ENCODE peak calls at places on chromosomes 2 and 18, in six cellular contexts. One of them, this sample, is unnamed.
A peak's percentile ranks its signal among the peaks of the same experiment; 100 is the strongest.

GRCh38 chr2:204473224-204473623 is 72.1 kb upstream of the PARD3B start:
- DNase-seq in heart left ventricle: no peak
- DNase-seq in HepG2: no peak
- DNase-seq in GM23338: no peak
- DNase-seq in SK-N-SH: no peak
- DNase-seq in left ventricle myocardium inferior: no peak
- DNase-seq in this sample: no peak

GRCh38 chr2:24947758-24948157 is 24.0 kb downstream of the DNAJC27 start:
- DNase-seq in heart left ventricle: no peak
- DNase-seq in HepG2: no peak
- DNase-seq in GM23338: no peak
- DNase-seq in SK-N-SH: no peak
- DNase-seq in left ventricle myocardium inferior: no peak
- DNase-seq in this sample: no peak

GRCh38 chr2:121076885-121077549 is 208.0 kb downstream of the TFCP2L1 start:
- DNase-seq in heart left ventricle: peak; percentile 62
- DNase-seq in HepG2: peak; percentile 52
- DNase-seq in GM23338: peak; percentile 95
- DNase-seq in SK-N-SH: peak; percentile 67
- DNase-seq in left ventricle myocardium inferior: peak; percentile 64
- DNase-seq in this sample: no peak

GRCh38 chr18:9743200-9744016 is 35.3 kb downstream of the RAB31 start:
- DNase-seq in heart left ventricle: peak; percentile 42
- DNase-seq in HepG2: peak; percentile 54
- DNase-seq in GM23338: peak; percentile 32
- DNase-seq in SK-N-SH: no peak
- DNase-seq in left ventricle myocardium inferior: no peak
- DNase-seq in this sample: peak; percentile 79

GRCh38 chr2:74010087-74010541 is 25.4 kb downstream of the TET3 start:
- DNase-seq in heart left ventricle: peak; percentile 59
- DNase-seq in HepG2: no peak
- DNase-seq in GM23338: no peak
- DNase-seq in SK-N-SH: peak; percentile 59
- DNase-seq in left ventricle myocardium inferior: no peak
- DNase-seq in this sample: peak; percentile 63

GRCh38 chr2:45009928-45010705 is 865 bp upstream of the SIX2 start:
- DNase-seq in heart left ventricle: peak; percentile 81
- DNase-seq in HepG2: no peak
- DNase-seq in GM23338: peak; percentile 84
- DNase-seq in SK-N-SH: peak; percentile 85
- DNase-seq in left ventricle myocardium inferior: peak; percentile 84
- DNase-seq in this sample: peak; percentile 90

GRCh38 chr2:117232305-117232704 is 582.2 kb upstream of the DDX18 start:
- DNase-seq in heart left ventricle: no peak
- DNase-seq in HepG2: no peak
- DNase-seq in GM23338: no peak
- DNase-seq in SK-N-SH: no peak
- DNase-seq in left ventricle myocardium inferior: no peak
- DNase-seq in this sample: no peak

GRCh38 chr2:12057436-12058166 is 311.2 kb downstream of the LPIN1 start:
- DNase-seq in heart left ventricle: no peak
- DNase-seq in HepG2: no peak
- DNase-seq in GM23338: no peak
- DNase-seq in SK-N-SH: no peak
- DNase-seq in left ventricle myocardium inferior: peak; percentile 22
- DNase-seq in this sample: peak; percentile 16

GRCh38 chr2:172884336-172884735 is 148.7 kb downstream of the RAPGEF4 start:
- DNase-seq in heart left ventricle: no peak
- DNase-seq in HepG2: no peak
- DNase-seq in GM23338: no peak
- DNase-seq in SK-N-SH: no peak
- DNase-seq in left ventricle myocardium inferior: no peak
- DNase-seq in this sample: no peak

GRCh38 chr2:3728104-3729054 is 25.0 kb downstream of the DCDC2C start:
- DNase-seq in heart left ventricle: no peak
- DNase-seq in HepG2: peak; percentile 44
- DNase-seq in GM23338: peak; percentile 80
- DNase-seq in SK-N-SH: peak; percentile 77
- DNase-seq in left ventricle myocardium inferior: no peak
- DNase-seq in this sample: no peak

GRCh38 chr2:10777842-10778723 is 34.5 kb downstream of the PDIA6 start:
- DNase-seq in heart left ventricle: no peak
- DNase-seq in HepG2: no peak
- DNase-seq in GM23338: no peak
- DNase-seq in SK-N-SH: peak; percentile 35
- DNase-seq in left ventricle myocardium inferior: no peak
- DNase-seq in this sample: no peak

GRCh38 chr2:134276381-134277172 is 22.7 kb downstream of the MGAT5 start:
- DNase-seq in heart left ventricle: no peak
- DNase-seq in HepG2: no peak
- DNase-seq in GM23338: no peak
- DNase-seq in SK-N-SH: no peak
- DNase-seq in left ventricle myocardium inferior: no peak
- DNase-seq in this sample: no peak

GRCh38 chr2:202687276-202687675 is 52.5 kb downstream of the FAM117B start:
- DNase-seq in heart left ventricle: no peak
- DNase-seq in HepG2: peak; percentile 71
- DNase-seq in GM23338: no peak
- DNase-seq in SK-N-SH: no peak
- DNase-seq in left ventricle myocardium inferior: no peak
- DNase-seq in this sample: no peak

GRCh38 chr2:25305809-25306208 is 35.9 kb downstream of the DNMT3A start:
- DNase-seq in heart left ventricle: peak; percentile 41
- DNase-seq in HepG2: no peak
- DNase-seq in GM23338: no peak
- DNase-seq in SK-N-SH: no peak
- DNase-seq in left ventricle myocardium inferior: peak; percentile 43
- DNase-seq in this sample: no peak

GRCh38 chr18:48072428-48073204 is 142.2 kb upstream of the SMAD2 start:
- DNase-seq in heart left ventricle: peak; percentile 36
- DNase-seq in HepG2: no peak
- DNase-seq in GM23338: peak; percentile 27
- DNase-seq in SK-N-SH: peak; percentile 51
- DNase-seq in left ventricle myocardium inferior: no peak
- DNase-seq in this sample: no peak

GRCh38 chr2:19644763-19645162 is 257.0 kb downstream of the TTC32 start:
- DNase-seq in heart left ventricle: no peak
- DNase-seq in HepG2: no peak
- DNase-seq in GM23338: no peak
- DNase-seq in SK-N-SH: no peak
- DNase-seq in left ventricle myocardium inferior: no peak
- DNase-seq in this sample: no peak

GRCh38 chr2:235098273-235098672 is 146.5 kb downstream of the SH3BP4 start:
- DNase-seq in heart left ventricle: no peak
- DNase-seq in HepG2: no peak
- DNase-seq in GM23338: peak; percentile 17
- DNase-seq in SK-N-SH: no peak
- DNase-seq in left ventricle myocardium inferior: no peak
- DNase-seq in this sample: no peak

GRCh38 chr2:112985090-112985489 is 7.3 kb downstream of the IL36G start:
- DNase-seq in heart left ventricle: no peak
- DNase-seq in HepG2: no peak
- DNase-seq in GM23338: no peak
- DNase-seq in SK-N-SH: no peak
- DNase-seq in left ventricle myocardium inferior: no peak
- DNase-seq in this sample: no peak

GRCh38 chr2:165274698-165275097 is 35.5 kb downstream of the SCN2A start:
- DNase-seq in heart left ventricle: peak; percentile 88
- DNase-seq in HepG2: no peak
- DNase-seq in GM23338: no peak
- DNase-seq in SK-N-SH: no peak
- DNase-seq in left ventricle myocardium inferior: peak; percentile 78
- DNase-seq in this sample: no peak

GRCh38 chr2:25740810-25741381 is 67.5 kb upstream of the DTNB start:
- DNase-seq in heart left ventricle: no peak
- DNase-seq in HepG2: no peak
- DNase-seq in GM23338: peak; percentile 63
- DNase-seq in SK-N-SH: no peak
- DNase-seq in left ventricle myocardium inferior: no peak
- DNase-seq in this sample: no peak

GRCh38 chr2:55887351-55887750 is 36.2 kb downstream of the EFEMP1 start:
- DNase-seq in heart left ventricle: no peak
- DNase-seq in HepG2: no peak
- DNase-seq in GM23338: no peak
- DNase-seq in SK-N-SH: no peak
- DNase-seq in left ventricle myocardium inferior: no peak
- DNase-seq in this sample: no peak

GRCh38 chr2:180015951-180016709 is 9.0 kb upstream of the CWC22 start:
- DNase-seq in heart left ventricle: no peak
- DNase-seq in HepG2: no peak
- DNase-seq in GM23338: no peak
- DNase-seq in SK-N-SH: no peak
- DNase-seq in left ventricle myocardium inferior: no peak
- DNase-seq in this sample: no peak

GRCh38 chr2:64204716-64205115 is 60.5 kb upstream of the PELI1 start:
- DNase-seq in heart left ventricle: no peak
- DNase-seq in HepG2: no peak
- DNase-seq in GM23338: no peak
- DNase-seq in SK-N-SH: no peak
- DNase-seq in left ventricle myocardium inferior: no peak
- DNase-seq in this sample: no peak

GRCh38 chr2:64201086-64201627 is 56.9 kb upstream of the PELI1 start:
- DNase-seq in heart left ventricle: no peak
- DNase-seq in HepG2: no peak
- DNase-seq in GM23338: no peak
- DNase-seq in SK-N-SH: no peak
- DNase-seq in left ventricle myocardium inferior: no peak
- DNase-seq in this sample: no peak

GRCh38 chr2:64204006-64204632 is 59.9 kb upstream of the PELI1 start:
- DNase-seq in heart left ventricle: peak; percentile 42
- DNase-seq in HepG2: no peak
- DNase-seq in GM23338: peak; percentile 28
- DNase-seq in SK-N-SH: no peak
- DNase-seq in left ventricle myocardium inferior: peak; percentile 21
- DNase-seq in this sample: no peak

GRCh38 chr2:64203131-64204005 is 59.1 kb upstream of the PELI1 start:
- DNase-seq in heart left ventricle: no peak
- DNase-seq in HepG2: no peak
- DNase-seq in GM23338: no peak
- DNase-seq in SK-N-SH: no peak
- DNase-seq in left ventricle myocardium inferior: no peak
- DNase-seq in this sample: no peak

DNA sequence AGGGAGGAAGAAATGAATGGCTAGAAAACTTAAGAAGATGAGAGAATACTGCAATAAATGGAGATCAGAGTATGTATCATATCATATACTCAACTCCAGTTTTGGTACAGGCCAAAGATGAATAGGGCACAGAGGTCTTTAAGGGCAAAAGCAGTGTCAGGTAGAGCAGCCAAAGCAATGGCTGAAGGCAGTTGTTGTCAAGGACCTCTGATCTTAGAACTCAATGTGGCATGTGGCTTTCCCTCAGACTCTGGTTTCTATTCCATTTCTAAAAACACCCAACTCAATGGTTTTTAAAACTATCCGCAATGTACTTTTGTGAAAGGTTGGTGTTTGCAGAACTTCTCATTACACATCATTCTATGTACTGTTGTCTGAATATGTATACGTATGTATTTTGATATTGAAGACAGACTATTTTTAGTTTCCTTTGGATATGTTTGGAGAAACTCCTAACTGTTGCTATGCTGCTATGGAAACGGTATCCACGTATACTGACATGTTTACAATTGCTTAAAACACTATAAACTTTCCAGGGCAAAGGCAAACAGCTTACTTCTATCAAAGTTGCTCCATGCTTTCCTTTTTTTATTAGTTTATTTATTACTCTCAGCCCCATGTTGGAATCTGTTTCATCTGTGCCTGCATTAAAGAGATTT is 58.1 kb upstream of the PELI1 start:
- DNase-seq in heart left ventricle: no peak
- DNase-seq in HepG2: no peak
- DNase-seq in GM23338: peak; percentile 39
- DNase-seq in SK-N-SH: no peak
- DNase-seq in left ventricle myocardium inferior: no peak
- DNase-seq in this sample: no peak
- H3K4me3 ChIP-seq in heart left ventricle: no peak overlapping the region
- H3K4me3 ChIP-seq in HepG2: no peak overlapping the region
- H3K4me3 ChIP-seq in GM23338: no peak overlapping the region
- H3K4me3 ChIP-seq in SK-N-SH: no peak overlapping the region
- H3K4me3 ChIP-seq in left ventricle myocardium inferior: no peak overlapping the region
- H3K4me3 ChIP-seq in this sample: no peak overlapping the region

GRCh38 chr2:100013892-100014677 is 128.3 kb downstream of the AFF3 start:
- DNase-seq in heart left ventricle: peak; percentile 81
- DNase-seq in HepG2: no peak
- DNase-seq in GM23338: peak; percentile 27
- DNase-seq in SK-N-SH: peak; percentile 58
- DNase-seq in left ventricle myocardium inferior: peak; percentile 62
- DNase-seq in this sample: no peak
- H3K4me1 ChIP-seq in heart left ventricle: peaks cover 12% of the 10 kb centered on the region
- H3K4me1 ChIP-seq in HepG2: no peaks in the 10 kb centered on the region
- H3K4me1 ChIP-seq in GM23338: no peaks in the 10 kb centered on the region
- H3K4me1 ChIP-seq in SK-N-SH: no peaks in the 10 kb centered on the region
- H3K4me1 ChIP-seq in left ventricle myocardium inferior: peaks cover 26% of the 10 kb centered on the region
- H3K4me1 ChIP-seq in this sample: peaks cover 12% of the 10 kb centered on the region

DNA sequence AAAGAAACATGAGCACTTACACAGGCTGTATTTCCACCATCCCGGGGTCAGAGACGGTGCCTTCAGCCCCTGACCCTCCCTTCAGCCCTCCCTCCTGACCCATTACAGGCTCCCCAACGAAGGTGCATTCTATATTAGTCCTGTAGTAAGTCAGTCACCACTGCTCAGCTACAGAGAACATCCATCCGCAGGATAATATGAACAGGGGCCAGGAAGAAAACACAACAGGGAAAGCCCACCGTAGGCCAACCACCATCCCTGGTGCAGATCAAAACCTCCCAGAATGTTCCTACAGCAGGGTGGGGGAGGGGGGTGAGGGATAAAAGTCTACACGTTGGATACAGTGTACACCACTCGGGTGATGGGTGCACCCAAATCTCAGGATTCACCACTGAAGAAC is 15.1 kb downstream of the PXDN start:
- DNase-seq in heart left ventricle: no peak
- DNase-seq in HepG2: no peak
- DNase-seq in GM23338: no peak
- DNase-seq in SK-N-SH: no peak
- DNase-seq in left ventricle myocardium inferior: no peak
- DNase-seq in this sample: peak; percentile 59
- H3K4me3 ChIP-seq in heart left ventricle: no peak overlapping the region
- H3K4me3 ChIP-seq in HepG2: no peak overlapping the region
- H3K4me3 ChIP-seq in GM23338: no peak overlapping the region
- H3K4me3 ChIP-seq in SK-N-SH: peak overlapping the region; percentile 14
- H3K4me3 ChIP-seq in left ventricle myocardium inferior: peak overlapping the region; percentile 21
- H3K4me3 ChIP-seq in this sample: peak overlapping the region; percentile 10

DNA sequence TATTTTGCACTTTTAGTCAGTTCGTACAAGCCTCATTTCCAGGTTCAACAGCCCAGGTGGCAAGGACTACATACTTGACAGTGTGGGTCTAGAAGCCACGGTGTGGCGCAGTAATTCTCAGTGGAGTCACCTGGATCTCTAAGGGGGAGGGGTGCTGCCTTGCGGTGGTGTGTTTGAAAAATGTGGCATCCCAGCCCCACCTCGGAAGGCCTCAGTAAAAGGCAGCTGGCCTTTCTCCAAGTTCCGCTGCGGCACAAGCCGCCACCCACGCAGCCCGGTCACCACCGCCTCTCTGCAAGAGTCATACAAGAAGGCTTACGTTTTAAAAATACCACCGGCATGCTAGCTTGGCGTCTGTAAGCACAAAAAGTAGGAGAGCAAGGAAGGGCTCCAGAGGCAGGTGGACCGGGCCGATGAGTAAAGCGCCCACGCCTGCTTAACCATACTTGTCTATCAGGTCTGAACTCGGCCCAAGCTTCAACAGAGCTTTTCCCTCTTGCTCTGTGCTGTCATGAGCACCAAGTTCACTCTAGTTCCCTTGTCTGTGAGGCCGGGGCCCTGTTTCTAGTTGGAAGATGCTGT is 49.5 kb downstream of the SPRED2 start:
- DNase-seq in heart left ventricle: peak; percentile 88
- DNase-seq in HepG2: peak; percentile 86
- DNase-seq in GM23338: peak; percentile 38
- DNase-seq in SK-N-SH: peak; percentile 50
- DNase-seq in left ventricle myocardium inferior: peak; percentile 77
- DNase-seq in this sample: peak; percentile 53
- H3K4me1 ChIP-seq in heart left ventricle: peaks cover 74% of the 10 kb centered on the region
- H3K4me1 ChIP-seq in HepG2: peaks cover 99% of the 10 kb centered on the region
- H3K4me1 ChIP-seq in GM23338: peaks cover 9% of the 10 kb centered on the region
- H3K4me1 ChIP-seq in SK-N-SH: peaks cover 24% of the 10 kb centered on the region
- H3K4me1 ChIP-seq in left ventricle myocardium inferior: peaks cover 91% of the 10 kb centered on the region
- H3K4me1 ChIP-seq in this sample: peaks cover 11% of the 10 kb centered on the region